ENCODE peak calls at places on chromosome 16, in nine cellular contexts. One of them, this sample, is unnamed.

GRCh38 chr16:67431077-67431804 is at the start of gene HSD11B2:
- DNase-seq in EL: peak
- DNase-seq in kidney tubule cell: peak
- DNase-seq in T-helper 9 cell: no peak
- DNase-seq in sciatic nerve: no peak
- DNase-seq in stimulated activated CD4-positive, alpha-beta T cell treated with anti-CD3 and anti-CD28 coated beads, Interleukin-2, amount 100 ng/mL, for 48 hours: no peak
- DNase-seq in globus pallidus: peak
- DNase-seq in activated CD4-positive, alpha-beta T cell treated with anti-CD3 and anti-CD28 coated beads, Interleukin-2, amount 50 U/mL, for 1 hour: no peak
- DNase-seq in effector memory CD8-positive, alpha-beta T cell: no peak
- DNase-seq in this sample: peak

GRCh38 chr16:84650062-84650991 is 2.0 kb downstream of the KLHL36 start:
- DNase-seq in stimulated activated CD4-positive, alpha-beta T cell treated with anti-CD3 and anti-CD28 coated beads, Interleukin-2, amount 100 ng/mL, for 48 hours: no peak
- DNase-seq in sciatic nerve: no peak
- DNase-seq in activated CD4-positive, alpha-beta T cell treated with anti-CD3 and anti-CD28 coated beads, Interleukin-2, amount 50 U/mL, for 1 hour: no peak
- DNase-seq in kidney tubule cell: peak
- DNase-seq in effector memory CD8-positive, alpha-beta T cell: no peak
- DNase-seq in T-helper 9 cell: no peak
- DNase-seq in globus pallidus: no peak
- DNase-seq in EL: peak
- DNase-seq in this sample: peak

GRCh38 chr16:17130733-17131132 is 340.0 kb downstream of the XYLT1 start:
- DNase-seq in globus pallidus: no peak
- DNase-seq in kidney tubule cell: no peak
- DNase-seq in activated CD4-positive, alpha-beta T cell treated with anti-CD3 and anti-CD28 coated beads, Interleukin-2, amount 50 U/mL, for 1 hour: no peak
- DNase-seq in sciatic nerve: no peak
- DNase-seq in effector memory CD8-positive, alpha-beta T cell: no peak
- DNase-seq in stimulated activated CD4-positive, alpha-beta T cell treated with anti-CD3 and anti-CD28 coated beads, Interleukin-2, amount 100 ng/mL, for 48 hours: no peak
- DNase-seq in T-helper 9 cell: no peak
- DNase-seq in EL: no peak
- DNase-seq in this sample: no peak

GRCh38 chr16:83681421-83681820 is 126.4 kb upstream of the HSBP1 start:
- DNase-seq in EL: no peak
- DNase-seq in stimulated activated CD4-positive, alpha-beta T cell treated with anti-CD3 and anti-CD28 coated beads, Interleukin-2, amount 100 ng/mL, for 48 hours: no peak
- DNase-seq in sciatic nerve: no peak
- DNase-seq in kidney tubule cell: no peak
- DNase-seq in T-helper 9 cell: no peak
- DNase-seq in activated CD4-positive, alpha-beta T cell treated with anti-CD3 and anti-CD28 coated beads, Interleukin-2, amount 50 U/mL, for 1 hour: no peak
- DNase-seq in globus pallidus: no peak
- DNase-seq in effector memory CD8-positive, alpha-beta T cell: no peak
- DNase-seq in this sample: no peak

GRCh38 chr16:61654962-61655361 is 381.3 kb downstream of the CDH8 start:
- DNase-seq in effector memory CD8-positive, alpha-beta T cell: no peak
- DNase-seq in EL: peak
- DNase-seq in globus pallidus: peak
- DNase-seq in kidney tubule cell: no peak
- DNase-seq in activated CD4-positive, alpha-beta T cell treated with anti-CD3 and anti-CD28 coated beads, Interleukin-2, amount 50 U/mL, for 1 hour: no peak
- DNase-seq in T-helper 9 cell: no peak
- DNase-seq in sciatic nerve: no peak
- DNase-seq in stimulated activated CD4-positive, alpha-beta T cell treated with anti-CD3 and anti-CD28 coated beads, Interleukin-2, amount 100 ng/mL, for 48 hours: no peak
- DNase-seq in this sample: no peak

GRCh38 chr16:55668337-55669281 is 12.8 kb downstream of the SLC6A2 start:
- DNase-seq in globus pallidus: no peak
- DNase-seq in EL: peak
- DNase-seq in activated CD4-positive, alpha-beta T cell treated with anti-CD3 and anti-CD28 coated beads, Interleukin-2, amount 50 U/mL, for 1 hour: no peak
- DNase-seq in stimulated activated CD4-positive, alpha-beta T cell treated with anti-CD3 and anti-CD28 coated beads, Interleukin-2, amount 100 ng/mL, for 48 hours: no peak
- DNase-seq in T-helper 9 cell: no peak
- DNase-seq in effector memory CD8-positive, alpha-beta T cell: no peak
- DNase-seq in sciatic nerve: no peak
- DNase-seq in kidney tubule cell: peak
- DNase-seq in this sample: peak

GRCh38 chr16:49281481-49281842 is at the start of gene CBLN1:
- DNase-seq in activated CD4-positive, alpha-beta T cell treated with anti-CD3 and anti-CD28 coated beads, Interleukin-2, amount 50 U/mL, for 1 hour: no peak
- DNase-seq in sciatic nerve: no peak
- DNase-seq in effector memory CD8-positive, alpha-beta T cell: no peak
- DNase-seq in EL: no peak
- DNase-seq in globus pallidus: no peak
- DNase-seq in kidney tubule cell: no peak
- DNase-seq in stimulated activated CD4-positive, alpha-beta T cell treated with anti-CD3 and anti-CD28 coated beads, Interleukin-2, amount 100 ng/mL, for 48 hours: no peak
- DNase-seq in T-helper 9 cell: no peak
- DNase-seq in this sample: no peak

GRCh38 chr16:55462241-55462640 is 16.8 kb upstream of the MMP2 start:
- DNase-seq in stimulated activated CD4-positive, alpha-beta T cell treated with anti-CD3 and anti-CD28 coated beads, Interleukin-2, amount 100 ng/mL, for 48 hours: no peak
- DNase-seq in kidney tubule cell: no peak
- DNase-seq in EL: no peak
- DNase-seq in T-helper 9 cell: no peak
- DNase-seq in activated CD4-positive, alpha-beta T cell treated with anti-CD3 and anti-CD28 coated beads, Interleukin-2, amount 50 U/mL, for 1 hour: no peak
- DNase-seq in effector memory CD8-positive, alpha-beta T cell: no peak
- DNase-seq in globus pallidus: no peak
- DNase-seq in sciatic nerve: no peak
- DNase-seq in this sample: no peak

GRCh38 chr16:65212240-65212639 is 90.4 kb upstream of the CDH11 start:
- DNase-seq in sciatic nerve: no peak
- DNase-seq in activated CD4-positive, alpha-beta T cell treated with anti-CD3 and anti-CD28 coated beads, Interleukin-2, amount 50 U/mL, for 1 hour: no peak
- DNase-seq in T-helper 9 cell: no peak
- DNase-seq in EL: no peak
- DNase-seq in kidney tubule cell: no peak
- DNase-seq in stimulated activated CD4-positive, alpha-beta T cell treated with anti-CD3 and anti-CD28 coated beads, Interleukin-2, amount 100 ng/mL, for 48 hours: no peak
- DNase-seq in globus pallidus: no peak
- DNase-seq in effector memory CD8-positive, alpha-beta T cell: no peak
- DNase-seq in this sample: no peak

This sample was measured in AG08395.